ENCODE peak calls at places on chromosome 4, in six cellular contexts. One of them, this sample, is unnamed.

GRCh38 chr4:26061248-26061986 is 147.4 kb downstream of the SMIM20 start:
- DNase-seq in PC-3: peak
- DNase-seq in endothelial cell: peak
- DNase-seq in HFF-Myc: no peak
- DNase-seq in cardiac fibroblast: peak
- DNase-seq in tibial nerve: no peak
- DNase-seq in this sample: no peak

GRCh38 chr4:24853142-24853541 is 57.8 kb downstream of the SOD3 start:
- DNase-seq in PC-3: peak
- DNase-seq in endothelial cell: no peak
- DNase-seq in HFF-Myc: no peak
- DNase-seq in cardiac fibroblast: peak
- DNase-seq in tibial nerve: no peak
- DNase-seq in this sample: no peak

GRCh38 chr4:90443231-90443630 is 316.0 kb downstream of the CCSER1 start:
- DNase-seq in PC-3: peak
- DNase-seq in endothelial cell: no peak
- DNase-seq in HFF-Myc: no peak
- DNase-seq in cardiac fibroblast: no peak
- DNase-seq in tibial nerve: no peak
- DNase-seq in this sample: no peak

GRCh38 chr4:127776620-127777019 is 5.5 kb upstream of the HSPA4L start:
- DNase-seq in PC-3: peak
- DNase-seq in endothelial cell: no peak
- DNase-seq in HFF-Myc: no peak
- DNase-seq in cardiac fibroblast: no peak
- DNase-seq in tibial nerve: no peak
- DNase-seq in this sample: no peak

GRCh38 chr4:146244496-146244895 is 30.2 kb downstream of the REELD1 start:
- DNase-seq in PC-3: no peak
- DNase-seq in endothelial cell: no peak
- DNase-seq in HFF-Myc: no peak
- DNase-seq in cardiac fibroblast: peak
- DNase-seq in tibial nerve: no peak
- DNase-seq in this sample: no peak

GRCh38 chr4:41297832-41298231 is 41.1 kb downstream of the UCHL1 start:
- DNase-seq in PC-3: no peak
- DNase-seq in endothelial cell: no peak
- DNase-seq in HFF-Myc: no peak
- DNase-seq in cardiac fibroblast: peak
- DNase-seq in tibial nerve: no peak
- DNase-seq in this sample: no peak

GRCh38 chr4:70559216-70559830 is 32.7 kb upstream of the AMBN start:
- DNase-seq in PC-3: peak
- DNase-seq in endothelial cell: peak
- DNase-seq in HFF-Myc: peak
- DNase-seq in cardiac fibroblast: peak
- DNase-seq in tibial nerve: peak
- DNase-seq in this sample: no peak

GRCh38 chr4:58413849-58414248 is 1303.7 kb upstream of the IGFBP7 start:
- DNase-seq in PC-3: no peak
- DNase-seq in endothelial cell: no peak
- DNase-seq in HFF-Myc: no peak
- DNase-seq in cardiac fibroblast: no peak
- DNase-seq in tibial nerve: no peak
- DNase-seq in this sample: no peak

GRCh38 chr4:76953956-76954355 is 4.4 kb downstream of the SEPTIN11 start:
- DNase-seq in PC-3: no peak
- DNase-seq in endothelial cell: no peak
- DNase-seq in HFF-Myc: no peak
- DNase-seq in cardiac fibroblast: no peak
- DNase-seq in tibial nerve: no peak
- DNase-seq in this sample: no peak
- TF ChIP-seq CTCF in PC-3: no peak
- TF ChIP-seq CTCF in endothelial cell: no peak
- TF ChIP-seq CTCF in HFF-Myc: no peak
- TF ChIP-seq CTCF in cardiac fibroblast: no peak
- TF ChIP-seq CTCF in tibial nerve: no peak
- TF ChIP-seq CTCF in this sample: no peak

GRCh38 chr4:139710073-139710472 is 44.5 kb downstream of the MGST2 start:
- DNase-seq in PC-3: no peak
- DNase-seq in endothelial cell: no peak
- DNase-seq in HFF-Myc: no peak
- DNase-seq in cardiac fibroblast: peak
- DNase-seq in tibial nerve: no peak
- DNase-seq in this sample: no peak

GRCh38 chr4:139700568-139700967 is 34.9 kb downstream of the MGST2 start:
- DNase-seq in PC-3: no peak
- DNase-seq in endothelial cell: no peak
- DNase-seq in HFF-Myc: no peak
- DNase-seq in cardiac fibroblast: no peak
- DNase-seq in tibial nerve: no peak
- DNase-seq in this sample: no peak

GRCh38 chr4:139709660-139710059 is 44.0 kb downstream of the MGST2 start:
- DNase-seq in PC-3: no peak
- DNase-seq in endothelial cell: no peak
- DNase-seq in HFF-Myc: no peak
- DNase-seq in cardiac fibroblast: no peak
- DNase-seq in tibial nerve: no peak
- DNase-seq in this sample: no peak

GRCh38 chr4:139704915-139705485 is 39.4 kb downstream of the MGST2 start:
- DNase-seq in PC-3: peak
- DNase-seq in endothelial cell: no peak
- DNase-seq in HFF-Myc: no peak
- DNase-seq in cardiac fibroblast: peak
- DNase-seq in tibial nerve: no peak
- DNase-seq in this sample: no peak
- TF ChIP-seq CTCF in PC-3: peak
- TF ChIP-seq CTCF in endothelial cell: peak
- TF ChIP-seq CTCF in HFF-Myc: no peak
- TF ChIP-seq CTCF in cardiac fibroblast: peak
- TF ChIP-seq CTCF in tibial nerve: no peak
- TF ChIP-seq CTCF in this sample: no peak

DNA sequence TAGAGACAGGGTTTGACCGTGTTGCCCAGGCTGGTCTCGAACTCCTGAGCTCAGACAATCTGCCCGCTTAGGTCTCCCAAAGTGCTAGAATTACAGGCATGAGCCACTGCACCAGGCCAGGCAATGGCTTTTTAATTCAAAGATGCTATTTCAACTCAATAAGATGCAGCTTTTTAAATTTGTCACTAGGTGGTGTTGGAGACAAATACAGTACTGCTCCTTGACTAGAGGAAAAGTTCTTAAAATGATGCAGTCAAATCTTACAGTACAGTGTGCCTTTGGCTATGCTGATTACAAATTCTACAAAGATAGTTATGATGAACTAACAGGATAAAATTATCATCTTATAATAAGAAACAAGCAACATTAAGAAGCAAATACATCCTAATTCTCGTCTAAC is 441.1 kb downstream of the KCNIP4 start:
- DNase-seq in PC-3: peak
- DNase-seq in endothelial cell: no peak
- DNase-seq in HFF-Myc: no peak
- DNase-seq in cardiac fibroblast: peak
- DNase-seq in tibial nerve: no peak
- DNase-seq in this sample: no peak
- TF ChIP-seq CTCF in PC-3: peak
- TF ChIP-seq CTCF in endothelial cell: peak
- TF ChIP-seq CTCF in HFF-Myc: no peak
- TF ChIP-seq CTCF in cardiac fibroblast: peak
- TF ChIP-seq CTCF in tibial nerve: no peak
- TF ChIP-seq CTCF in this sample: no peak

GRCh38 chr4:38510201-38510600 is 153.8 kb upstream of the KLF3 start:
- DNase-seq in PC-3: no peak
- DNase-seq in endothelial cell: no peak
- DNase-seq in HFF-Myc: no peak
- DNase-seq in cardiac fibroblast: no peak
- DNase-seq in tibial nerve: no peak
- DNase-seq in this sample: no peak
- TF ChIP-seq CTCF in PC-3: no peak
- TF ChIP-seq CTCF in endothelial cell: no peak
- TF ChIP-seq CTCF in HFF-Myc: no peak
- TF ChIP-seq CTCF in cardiac fibroblast: no peak
- TF ChIP-seq CTCF in tibial nerve: no peak
- TF ChIP-seq CTCF in this sample: no peak

DNA sequence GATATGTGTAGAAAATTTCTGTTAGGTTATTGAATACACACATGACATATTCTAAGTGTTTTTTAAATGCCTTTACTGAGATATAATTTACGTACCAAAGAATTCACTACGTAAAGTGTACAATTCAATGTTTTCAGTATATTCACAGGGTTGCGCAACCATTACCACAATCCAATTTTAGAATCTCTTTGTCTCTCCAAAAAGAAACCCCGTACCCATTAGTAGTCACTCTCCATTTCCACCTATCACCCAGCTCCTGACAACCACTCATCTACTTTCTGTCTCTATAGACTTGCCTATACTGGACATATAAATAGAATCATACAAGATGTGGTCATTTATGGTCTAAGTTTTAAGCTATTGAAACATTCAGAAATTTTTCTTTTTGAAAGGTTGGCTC is 53.0 kb upstream of the FBXW7 start:
- DNase-seq in PC-3: no peak
- DNase-seq in endothelial cell: no peak
- DNase-seq in HFF-Myc: no peak
- DNase-seq in cardiac fibroblast: no peak
- DNase-seq in tibial nerve: no peak
- DNase-seq in this sample: no peak
- TF ChIP-seq CTCF in PC-3: no peak
- TF ChIP-seq CTCF in endothelial cell: no peak
- TF ChIP-seq CTCF in HFF-Myc: no peak
- TF ChIP-seq CTCF in cardiac fibroblast: no peak
- TF ChIP-seq CTCF in tibial nerve: no peak
- TF ChIP-seq CTCF in this sample: no peak

GRCh38 chr4:47002593-47002992 is 9.2 kb upstream of the GABRA4 start:
- DNase-seq in PC-3: no peak
- DNase-seq in endothelial cell: no peak
- DNase-seq in HFF-Myc: no peak
- DNase-seq in cardiac fibroblast: peak
- DNase-seq in tibial nerve: no peak
- DNase-seq in this sample: no peak
- TF ChIP-seq CTCF in PC-3: peak
- TF ChIP-seq CTCF in endothelial cell: no peak
- TF ChIP-seq CTCF in HFF-Myc: peak
- TF ChIP-seq CTCF in cardiac fibroblast: peak
- TF ChIP-seq CTCF in tibial nerve: no peak
- TF ChIP-seq CTCF in this sample: no peak

DNA sequence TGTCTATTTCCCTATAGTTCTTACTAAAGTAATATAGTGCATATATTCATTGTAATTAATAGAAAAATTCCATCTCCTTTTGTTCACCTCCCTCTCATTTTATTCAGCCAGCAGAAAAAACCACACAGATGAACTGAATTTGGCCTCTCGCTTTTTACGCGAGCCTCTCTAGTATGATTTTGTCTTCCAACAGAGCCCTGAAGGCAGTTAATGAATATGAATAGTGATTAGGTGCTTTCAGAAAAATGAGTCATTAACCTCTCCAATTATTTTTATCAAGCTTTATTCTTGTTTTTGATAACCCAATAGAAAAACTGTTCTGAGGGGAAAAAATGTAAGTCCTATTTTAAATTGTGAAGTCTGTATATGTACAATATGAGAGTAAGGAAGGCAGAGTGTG is 74.1 kb downstream of the ZAR1 start:
- DNase-seq in PC-3: no peak
- DNase-seq in endothelial cell: no peak
- DNase-seq in HFF-Myc: no peak
- DNase-seq in cardiac fibroblast: no peak
- DNase-seq in tibial nerve: no peak
- DNase-seq in this sample: no peak
- TF ChIP-seq CTCF in PC-3: no peak
- TF ChIP-seq CTCF in endothelial cell: no peak
- TF ChIP-seq CTCF in HFF-Myc: no peak
- TF ChIP-seq CTCF in cardiac fibroblast: no peak
- TF ChIP-seq CTCF in tibial nerve: no peak
- TF ChIP-seq CTCF in this sample: no peak

GRCh38 chr4:122728781-122729330 is 3.6 kb upstream of the BBS12 start:
- DNase-seq in PC-3: no peak
- DNase-seq in endothelial cell: no peak
- DNase-seq in HFF-Myc: no peak
- DNase-seq in cardiac fibroblast: peak
- DNase-seq in tibial nerve: no peak
- DNase-seq in this sample: no peak

GRCh38 chr4:122733805-122734155 is 1.3 kb downstream of the BBS12 start:
- DNase-seq in PC-3: no peak
- DNase-seq in endothelial cell: no peak
- DNase-seq in HFF-Myc: no peak
- DNase-seq in cardiac fibroblast: no peak
- DNase-seq in tibial nerve: no peak
- DNase-seq in this sample: no peak

GRCh38 chr4:122731676-122732075 is 828 bp upstream of the BBS12 start:
- DNase-seq in PC-3: no peak
- DNase-seq in endothelial cell: no peak
- DNase-seq in HFF-Myc: no peak
- DNase-seq in cardiac fibroblast: no peak
- DNase-seq in tibial nerve: no peak
- DNase-seq in this sample: no peak

GRCh38 chr4:122732329-122733026 is at the start of gene BBS12:
- DNase-seq in PC-3: peak
- DNase-seq in endothelial cell: peak
- DNase-seq in HFF-Myc: peak
- DNase-seq in cardiac fibroblast: peak
- DNase-seq in tibial nerve: peak
- DNase-seq in this sample: peak
- TF ChIP-seq CTCF in PC-3: peak
- TF ChIP-seq CTCF in endothelial cell: no peak
- TF ChIP-seq CTCF in HFF-Myc: peak
- TF ChIP-seq CTCF in cardiac fibroblast: peak
- TF ChIP-seq CTCF in tibial nerve: peak
- TF ChIP-seq CTCF in this sample: no peak

GRCh38 chr4:76723916-76724315 is 174.0 kb downstream of the SOWAHB start:
- DNase-seq in PC-3: peak
- DNase-seq in endothelial cell: no peak
- DNase-seq in HFF-Myc: no peak
- DNase-seq in cardiac fibroblast: peak
- DNase-seq in tibial nerve: no peak
- DNase-seq in this sample: no peak

GRCh38 chr4:76726631-76727030 is 171.3 kb downstream of the SOWAHB start:
- DNase-seq in PC-3: no peak
- DNase-seq in endothelial cell: no peak
- DNase-seq in HFF-Myc: no peak
- DNase-seq in cardiac fibroblast: no peak
- DNase-seq in tibial nerve: no peak
- DNase-seq in this sample: no peak

GRCh38 chr4:76725039-76725438 is 172.9 kb downstream of the SOWAHB start:
- DNase-seq in PC-3: peak
- DNase-seq in endothelial cell: no peak
- DNase-seq in HFF-Myc: no peak
- DNase-seq in cardiac fibroblast: no peak
- DNase-seq in tibial nerve: no peak
- DNase-seq in this sample: no peak

GRCh38 chr4:76726141-76726540 is 171.8 kb downstream of the SOWAHB start:
- DNase-seq in PC-3: no peak
- DNase-seq in endothelial cell: no peak
- DNase-seq in HFF-Myc: no peak
- DNase-seq in cardiac fibroblast: peak
- DNase-seq in tibial nerve: no peak
- DNase-seq in this sample: no peak

GRCh38 chr4:76723373-76723772 is 174.6 kb downstream of the SOWAHB start:
- DNase-seq in PC-3: peak
- DNase-seq in endothelial cell: no peak
- DNase-seq in HFF-Myc: no peak
- DNase-seq in cardiac fibroblast: peak
- DNase-seq in tibial nerve: no peak
- DNase-seq in this sample: no peak
- TF ChIP-seq CTCF in PC-3: peak
- TF ChIP-seq CTCF in endothelial cell: no peak
- TF ChIP-seq CTCF in HFF-Myc: peak
- TF ChIP-seq CTCF in cardiac fibroblast: peak
- TF ChIP-seq CTCF in tibial nerve: no peak
- TF ChIP-seq CTCF in this sample: no peak

This sample was measured in lower leg skin.